ENCODE peak calls at places on chromosomes 3 and 15, in ten cellular contexts. U, Q, C, A, R, M, H, E, F and L are unnamed samples.

GRCh38 chr3:46878796-46879436 is 1.4 kb downstream of the PTH1R start:
- DNase-seq in U (no peak), Q (no peak), C (no peak), A (no peak), R (no peak), M (no peak), H (no peak), E (no peak), F (peak; percentile 92), L (no peak)

GRCh38 chr3:120875989-120876388 is 32.0 kb upstream of the STXBP5L start:
- DNase-seq in U (no peak), Q (no peak), C (no peak), A (no peak), R (peak; percentile 10), M (no peak), H (no peak), E (no peak), F (no peak), L (no peak)

GRCh38 chr3:131723343-131723742 is 220.6 kb upstream of the MRPL3 start:
- DNase-seq in U (no peak), Q (no peak), C (no peak), A (no peak), R (no peak), M (no peak), H (no peak), E (no peak), F (no peak), L (no peak)

GRCh38 chr3:44982817-44983216 is 6.8 kb downstream of the EXOSC7 start:
- DNase-seq in U (no peak), Q (no peak), C (no peak), A (no peak), R (no peak), M (no peak), H (no peak), E (no peak), F (no peak), L (no peak)

GRCh38 chr3:157794771-157795170 is 291.6 kb upstream of the VEPH1 start:
- DNase-seq in U (no peak), Q (no peak), C (peak; percentile 83), A (no peak), R (no peak), M (no peak), H (no peak), E (no peak), F (no peak), L (peak; percentile 67)

GRCh38 chr15:98896002-98896721 is 111.4 kb downstream of the PGPEP1L start:
- DNase-seq in U (no peak), Q (no peak), C (peak; percentile 64), A (peak; percentile 78), R (no peak), M (no peak), H (no peak), E (no peak), F (no peak), L (peak; percentile 76)

GRCh38 chr3:138803006-138803653 is 31.6 kb downstream of the PIK3CB start:
- DNase-seq in U (no peak), Q (no peak), C (no peak), A (no peak), R (no peak), M (no peak), H (no peak), E (no peak), F (no peak), L (no peak)

GRCh38 chr3:185397676-185398075 is 34.7 kb downstream of the MAP3K13 start:
- DNase-seq in U (no peak), Q (no peak), C (no peak), A (no peak), R (peak; percentile 54), M (no peak), H (no peak), E (no peak), F (no peak), L (no peak)

GRCh38 chr15:68719051-68719450 is 101.6 kb downstream of the ANP32A start:
- DNase-seq in U (no peak), Q (no peak), C (no peak), A (no peak), R (no peak), M (no peak), H (no peak), E (no peak), F (no peak), L (no peak)
- H3K4me3 ChIP-seq in U (no peak overlapping the region), Q (no peak overlapping the region), C (no peak overlapping the region), A (no peak overlapping the region), R (no peak overlapping the region), M (no peak overlapping the region), H (no peak overlapping the region), E (no peak overlapping the region), F (no peak overlapping the region), L (no peak overlapping the region)

GRCh38 chr15:68252925-68253534 is 23.5 kb upstream of the CLN6 start:
- DNase-seq in U (peak; percentile 62), Q (no peak), C (peak; percentile 86), A (peak; percentile 82), R (peak; percentile 63), M (no peak), H (peak; percentile 83), E (no peak), F (no peak), L (peak; percentile 94)

GRCh38 chr15:68258684-68259083 is 18.9 kb upstream of the FEM1B start:
- DNase-seq in U (peak; percentile 73), Q (no peak), C (peak; percentile 53), A (no peak), R (no peak), M (no peak), H (peak; percentile 53), E (no peak), F (no peak), L (peak; percentile 66)

GRCh38 chr15:68259883-68260282 is 17.7 kb upstream of the FEM1B start:
- DNase-seq in U (no peak), Q (no peak), C (no peak), A (no peak), R (no peak), M (no peak), H (no peak), E (no peak), F (no peak), L (no peak)

GRCh38 chr15:68261241-68261640 is 16.3 kb upstream of the FEM1B start:
- DNase-seq in U (no peak), Q (no peak), C (no peak), A (no peak), R (no peak), M (no peak), H (no peak), E (no peak), F (no peak), L (no peak)

DNA sequence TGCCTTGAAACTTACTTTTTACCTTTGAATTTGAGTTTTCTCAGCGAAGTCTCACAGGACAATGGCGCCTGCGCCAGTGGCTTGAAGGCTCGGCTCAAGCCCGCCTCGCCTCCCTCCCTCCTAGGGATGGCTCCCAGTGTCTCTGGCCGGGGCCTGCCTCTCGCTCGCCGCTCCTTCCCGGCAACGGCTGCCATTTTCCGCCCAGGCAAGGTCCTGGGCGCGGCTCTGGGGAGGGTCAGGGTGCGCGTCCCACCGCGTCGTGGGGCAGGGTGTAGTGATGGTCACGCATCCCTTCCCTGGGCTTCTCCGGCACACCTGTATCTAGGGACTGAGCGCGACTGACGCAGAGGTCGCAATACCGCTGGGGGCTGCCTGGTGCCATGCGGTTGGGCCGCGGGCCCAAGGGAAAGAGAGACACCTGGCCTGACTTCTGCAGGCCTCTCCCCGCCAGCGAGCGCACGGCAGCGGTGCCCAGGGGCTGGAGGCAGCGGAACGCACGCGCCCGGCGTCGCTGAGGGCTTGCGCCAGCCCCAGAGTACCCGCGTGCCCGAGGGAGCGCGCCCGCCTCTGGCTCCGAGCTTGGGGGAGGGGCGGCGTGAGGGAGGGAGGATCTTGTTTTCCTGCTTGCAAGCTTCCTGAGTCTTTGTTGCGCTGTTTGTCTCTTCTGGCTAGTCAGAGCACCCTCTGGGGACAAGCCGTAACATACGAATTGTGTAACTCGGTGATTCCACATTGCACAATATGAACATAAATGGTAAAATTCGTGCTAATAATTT is 20.7 kb upstream of the FEM1B start:
- DNase-seq in U (peak; percentile 93), Q (no peak), C (peak; percentile 96), A (peak; percentile 64), R (peak; percentile 91), M (peak; percentile 86), H (peak; percentile 96), E (peak; percentile 93), F (peak; percentile 96), L (peak; percentile 94)
- TF ChIP-seq CTCF in U (no peak), Q (peak; percentile 28), C (no peak), A (no peak), R (peak; percentile 21), M (no peak), H (no peak), E (no peak), F (no peak), L (no peak)

GRCh38 chr15:29455530-29455929 is 185.9 kb upstream of the NSMCE3 start:
- DNase-seq in U (no peak), Q (no peak), C (no peak), A (no peak), R (no peak), M (no peak), H (no peak), E (no peak), F (no peak), L (no peak)

GRCh38 chr15:29456255-29456654 is 186.6 kb upstream of the NSMCE3 start:
- DNase-seq in U (no peak), Q (no peak), C (no peak), A (no peak), R (peak; percentile 23), M (no peak), H (no peak), E (no peak), F (no peak), L (no peak)

GRCh38 chr15:29455055-29455454 is 185.4 kb upstream of the NSMCE3 start:
- DNase-seq in U (no peak), Q (no peak), C (no peak), A (no peak), R (no peak), M (no peak), H (no peak), E (no peak), F (no peak), L (no peak)

GRCh38 chr15:29452881-29453731 is 183.5 kb upstream of the NSMCE3 start:
- DNase-seq in U (no peak), Q (no peak), C (no peak), A (no peak), R (no peak), M (no peak), H (no peak), E (no peak), F (no peak), L (no peak)

DNA sequence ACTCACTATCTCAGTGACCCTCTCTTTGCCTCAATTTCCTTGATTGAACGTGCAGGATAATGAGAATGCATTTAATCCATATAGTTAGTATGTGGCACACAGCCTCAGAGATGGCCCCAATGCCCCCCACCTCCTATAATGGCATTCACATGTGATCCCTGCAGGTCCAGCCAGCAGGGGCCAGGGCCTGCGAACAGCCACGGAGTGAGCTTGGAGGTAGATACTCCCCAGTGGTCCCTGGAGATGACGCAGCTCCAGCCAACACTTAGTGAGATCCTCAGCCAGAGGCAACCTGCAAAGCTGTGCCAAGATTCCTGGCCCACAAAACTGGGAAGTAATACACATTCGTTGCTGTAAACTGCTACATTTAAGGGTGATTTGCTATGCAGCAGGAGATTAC is 184.9 kb upstream of the NSMCE3 start:
- DNase-seq in U (no peak), Q (no peak), C (no peak), A (no peak), R (no peak), M (no peak), H (no peak), E (no peak), F (no peak), L (no peak)
- H3K4me3 ChIP-seq in U (no peak overlapping the region), Q (no peak overlapping the region), C (no peak overlapping the region), A (no peak overlapping the region), R (no peak overlapping the region), M (no peak overlapping the region), H (no peak overlapping the region), E (no peak overlapping the region), F (no peak overlapping the region), L (no peak overlapping the region)

DNA sequence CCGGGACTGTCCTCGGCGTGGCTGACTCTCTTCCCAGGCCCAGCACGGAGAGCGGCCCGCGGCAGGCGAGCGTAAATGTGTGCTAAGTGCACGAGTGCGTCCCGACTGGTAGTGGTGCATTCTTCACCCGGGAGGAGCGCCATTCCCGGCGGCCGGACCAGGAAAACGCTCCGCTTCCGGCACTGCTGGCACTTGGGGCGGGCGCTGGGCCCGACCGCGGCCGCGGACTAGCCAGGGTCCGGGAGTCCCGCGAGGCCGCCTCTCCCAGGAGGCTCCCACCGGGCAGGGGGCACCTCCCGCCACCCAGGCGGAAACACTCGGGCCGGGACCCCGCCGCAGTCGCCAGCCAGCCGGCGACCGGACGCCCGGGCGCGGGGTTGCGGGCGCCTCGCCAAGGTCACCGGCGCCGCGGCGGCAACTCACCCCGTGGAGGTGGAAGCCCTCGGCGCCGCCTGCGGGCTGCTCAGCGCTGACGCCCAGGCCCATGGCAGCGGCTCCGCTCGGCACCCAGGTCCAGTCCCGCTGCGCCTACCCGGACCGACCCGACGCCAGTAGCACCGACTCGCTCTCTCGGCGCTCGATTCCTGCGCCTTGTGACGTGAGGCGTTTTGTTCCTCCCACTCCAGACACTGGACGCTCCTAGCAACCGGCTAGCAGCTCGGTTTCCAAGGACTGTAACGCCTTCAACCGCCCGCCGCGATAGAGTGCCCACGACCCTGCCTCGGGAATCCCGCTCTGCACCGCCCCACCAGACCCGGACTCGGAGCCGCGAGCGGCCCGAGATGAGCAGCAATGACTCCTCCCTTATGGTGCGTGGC is at the start of the genes GORASP1 and TTC21A:
- DNase-seq in U (peak; percentile 91), Q (no peak), C (peak; percentile 86), A (peak; percentile 91), R (peak; percentile 95), M (peak; percentile 78), H (peak; percentile 81), E (peak; percentile 89), F (peak; percentile 95), L (peak; percentile 90)
- TF ChIP-seq CTCF in U (no peak), Q (no peak), C (peak; percentile 5), A (no peak), R (peak; percentile 18), M (no peak), H (no peak), E (no peak), F (no peak), L (no peak)